ENCODE peak calls at places on chromosomes 16 and 17, in five cellular contexts. L is PC-9, U is frontal cortex, O is T follicular helper cell, B is NCI-H1436. I is an unnamed sample.
A peak's percentile ranks its signal among the peaks of the same experiment; 100 is the strongest.

GRCh38 chr16:84940670-84941551 is 70.4 kb downstream of the ZDHHC7 start:
- DNase-seq in L (no peak), U (no peak), O (no peak), B (no peak), I (no peak)

GRCh38 chr16:68592466-68593337 is 52.4 kb upstream of the CDH3 start:
- DNase-seq in L (no peak), U (no peak), O (no peak), B (no peak), I (no peak)

GRCh38 chr17:3695129-3695722 is 729 bp downstream of the P2RX5 start:
- DNase-seq in L (peak; percentile 34), U (no peak), O (no peak), B (no peak), I (no peak)

GRCh38 chr16:80056334-80056733 is 455.8 kb upstream of the MAF start:
- DNase-seq in L (no peak), U (no peak), O (no peak), B (no peak), I (no peak)

GRCh38 chr17:65154770-65155589 is 17.8 kb downstream of the RGS9 start:
- DNase-seq in L (no peak), U (no peak), O (no peak), B (no peak), I (no peak)

GRCh38 chr16:55102077-55102476 is 171.4 kb downstream of the IRX5 start:
- DNase-seq in L (no peak), U (no peak), O (no peak), B (no peak), I (no peak)

GRCh38 chr17:71942626-71943025 is 178.2 kb upstream of the SOX9 start:
- DNase-seq in L (no peak), U (no peak), O (no peak), B (no peak), I (no peak)

GRCh38 chr16:57475711-57476339 is 10.5 kb downstream of the DOK4 start:
- DNase-seq in L (no peak), U (no peak), O (peak; percentile 64), B (peak; percentile 55), I (peak; percentile 71)

GRCh38 chr17:36921131-36921851 is 16.0 kb upstream of the LHX1 start:
- DNase-seq in L (peak; percentile 85), U (no peak), O (no peak), B (no peak), I (no peak)

GRCh38 chr16:53129281-53130192 is 74.7 kb downstream of the CHD9 start:
- DNase-seq in L (no peak), U (no peak), O (no peak), B (no peak), I (no peak)

GRCh38 chr17:49046912-49047311 is 49.7 kb downstream of the IGF2BP1 start:
- DNase-seq in L (no peak), U (no peak), O (no peak), B (no peak), I (no peak)

GRCh38 chr17:77499699-77500435 is 359.1 kb downstream of the SEC14L1 start:
- DNase-seq in L (no peak), U (no peak), O (no peak), B (no peak), I (no peak)

GRCh38 chr17:82085031-82085861 is 12.8 kb downstream of the FASN start:
- DNase-seq in L (no peak), U (no peak), O (no peak), B (no peak), I (no peak)

GRCh38 chr17:15945493-15946209 is 721 bp downstream of the ADORA2B start:
- DNase-seq in L (no peak), U (no peak), O (no peak), B (no peak), I (no peak)

GRCh38 chr16:84834403-84834772 is 14.6 kb downstream of the CRISPLD2 start:
- DNase-seq in L (no peak), U (no peak), O (no peak), B (no peak), I (no peak)

GRCh38 chr16:7482596-7483290 is 150.1 kb downstream of the RBFOX1 start:
- DNase-seq in L (no peak), U (no peak), O (no peak), B (no peak), I (no peak)

GRCh38 chr16:54846761-54847160 is 83.9 kb upstream of the IRX5 start:
- DNase-seq in L (peak; percentile 1), U (no peak), O (no peak), B (no peak), I (no peak)

GRCh38 chr17:60167095-60167741 is 17.4 kb downstream of the CA4 start:
- DNase-seq in L (no peak), U (no peak), O (no peak), B (no peak), I (no peak)